ENCODE peak calls at places on chromosomes 13 and 19, in ten cellular contexts. One of them, this sample, is unnamed.

GRCh38 chr19:55647732-55648656 is at the start of gene CCDC106:
- DNase-seq in neural progenitor cell: peak; percentile 90
- DNase-seq in HAP-1: peak; percentile 88
- DNase-seq in A172: no peak
- DNase-seq in lung microvascular endothelial cell: peak; percentile 70
- DNase-seq in heart left ventricle: peak; percentile 79
- DNase-seq in effector CD4-positive, alpha-beta T cell: no peak
- DNase-seq in activated CD4-positive, alpha-beta T cell treated with anti-CD3 and anti-CD28 coated beads, Interleukin-2, amount 50 U/mL, for 48 hours: peak; percentile 40
- DNase-seq in IMR-90: peak; percentile 68
- DNase-seq in Right ventricle myocardium superior: peak; percentile 80
- DNase-seq in this sample: no peak

GRCh38 chr19:47123406-47123805 is 7.2 kb upstream of the SAE1 start:
- DNase-seq in HAP-1: no peak
- DNase-seq in lung microvascular endothelial cell: no peak
- DNase-seq in IMR-90: no peak
- DNase-seq in A172: no peak
- DNase-seq in heart left ventricle: no peak
- DNase-seq in effector CD4-positive, alpha-beta T cell: no peak
- DNase-seq in Right ventricle myocardium superior: no peak
- DNase-seq in activated CD4-positive, alpha-beta T cell treated with anti-CD3 and anti-CD28 coated beads, Interleukin-2, amount 50 U/mL, for 48 hours: no peak
- DNase-seq in neural progenitor cell: no peak
- DNase-seq in this sample: no peak

GRCh38 chr13:96540656-96541055 is 450.7 kb downstream of the HS6ST3 start:
- DNase-seq in HAP-1: no peak
- DNase-seq in IMR-90: no peak
- DNase-seq in lung microvascular endothelial cell: no peak
- DNase-seq in effector CD4-positive, alpha-beta T cell: no peak
- DNase-seq in activated CD4-positive, alpha-beta T cell treated with anti-CD3 and anti-CD28 coated beads, Interleukin-2, amount 50 U/mL, for 48 hours: no peak
- DNase-seq in A172: no peak
- DNase-seq in heart left ventricle: no peak
- DNase-seq in Right ventricle myocardium superior: no peak
- DNase-seq in neural progenitor cell: no peak
- DNase-seq in this sample: no peak

GRCh38 chr19:58154287-58154678 is 3.7 kb upstream of the ZNF329 start:
- DNase-seq in A172: no peak
- DNase-seq in HAP-1: no peak
- DNase-seq in Right ventricle myocardium superior: peak; percentile 69
- DNase-seq in activated CD4-positive, alpha-beta T cell treated with anti-CD3 and anti-CD28 coated beads, Interleukin-2, amount 50 U/mL, for 48 hours: no peak
- DNase-seq in effector CD4-positive, alpha-beta T cell: no peak
- DNase-seq in heart left ventricle: peak; percentile 41
- DNase-seq in lung microvascular endothelial cell: peak; percentile 41
- DNase-seq in IMR-90: peak; percentile 24
- DNase-seq in neural progenitor cell: peak; percentile 62
- DNase-seq in this sample: no peak

GRCh38 chr13:79477968-79478367 is 3.0 kb upstream of the NDFIP2 start:
- DNase-seq in lung microvascular endothelial cell: no peak
- DNase-seq in activated CD4-positive, alpha-beta T cell treated with anti-CD3 and anti-CD28 coated beads, Interleukin-2, amount 50 U/mL, for 48 hours: no peak
- DNase-seq in heart left ventricle: peak; percentile 54
- DNase-seq in effector CD4-positive, alpha-beta T cell: no peak
- DNase-seq in A172: no peak
- DNase-seq in HAP-1: no peak
- DNase-seq in neural progenitor cell: peak; percentile 59
- DNase-seq in Right ventricle myocardium superior: peak; percentile 62
- DNase-seq in IMR-90: no peak
- DNase-seq in this sample: peak; percentile 62

GRCh38 chr13:51821666-51822065 is 17.7 kb upstream of the DHRS12 start:
- DNase-seq in activated CD4-positive, alpha-beta T cell treated with anti-CD3 and anti-CD28 coated beads, Interleukin-2, amount 50 U/mL, for 48 hours: no peak
- DNase-seq in A172: no peak
- DNase-seq in IMR-90: no peak
- DNase-seq in neural progenitor cell: no peak
- DNase-seq in lung microvascular endothelial cell: no peak
- DNase-seq in HAP-1: no peak
- DNase-seq in heart left ventricle: no peak
- DNase-seq in effector CD4-positive, alpha-beta T cell: no peak
- DNase-seq in Right ventricle myocardium superior: no peak
- DNase-seq in this sample: no peak

GRCh38 chr19:49590971-49591730 is at the start of gene PRR12:
- DNase-seq in A172: peak; percentile 64
- DNase-seq in HAP-1: peak; percentile 82
- DNase-seq in effector CD4-positive, alpha-beta T cell: peak; percentile 65
- DNase-seq in IMR-90: peak; percentile 67
- DNase-seq in lung microvascular endothelial cell: peak; percentile 74
- DNase-seq in activated CD4-positive, alpha-beta T cell treated with anti-CD3 and anti-CD28 coated beads, Interleukin-2, amount 50 U/mL, for 48 hours: peak; percentile 72
- DNase-seq in Right ventricle myocardium superior: peak; percentile 72
- DNase-seq in heart left ventricle: peak; percentile 74
- DNase-seq in neural progenitor cell: peak; percentile 88
- DNase-seq in this sample: peak; percentile 75

GRCh38 chr19:51250786-51251452 is at the start of gene SIGLECL1:
- DNase-seq in lung microvascular endothelial cell: no peak
- DNase-seq in neural progenitor cell: no peak
- DNase-seq in activated CD4-positive, alpha-beta T cell treated with anti-CD3 and anti-CD28 coated beads, Interleukin-2, amount 50 U/mL, for 48 hours: no peak
- DNase-seq in Right ventricle myocardium superior: no peak
- DNase-seq in heart left ventricle: no peak
- DNase-seq in A172: no peak
- DNase-seq in IMR-90: no peak
- DNase-seq in effector CD4-positive, alpha-beta T cell: no peak
- DNase-seq in HAP-1: no peak
- DNase-seq in this sample: no peak

GRCh38 chr19:55594996-55595530 is 4.3 kb downstream of the FIZ1 start:
- DNase-seq in effector CD4-positive, alpha-beta T cell: no peak
- DNase-seq in neural progenitor cell: no peak
- DNase-seq in lung microvascular endothelial cell: no peak
- DNase-seq in HAP-1: no peak
- DNase-seq in heart left ventricle: no peak
- DNase-seq in A172: no peak
- DNase-seq in IMR-90: no peak
- DNase-seq in activated CD4-positive, alpha-beta T cell treated with anti-CD3 and anti-CD28 coated beads, Interleukin-2, amount 50 U/mL, for 48 hours: no peak
- DNase-seq in Right ventricle myocardium superior: peak; percentile 2
- DNase-seq in this sample: no peak

GRCh38 chr13:80359459-80360297 is 18.8 kb upstream of the SPRY2 start:
- DNase-seq in neural progenitor cell: peak; percentile 95
- DNase-seq in activated CD4-positive, alpha-beta T cell treated with anti-CD3 and anti-CD28 coated beads, Interleukin-2, amount 50 U/mL, for 48 hours: no peak
- DNase-seq in IMR-90: no peak
- DNase-seq in A172: no peak
- DNase-seq in effector CD4-positive, alpha-beta T cell: no peak
- DNase-seq in HAP-1: peak; percentile 68
- DNase-seq in lung microvascular endothelial cell: peak; percentile 75
- DNase-seq in heart left ventricle: no peak
- DNase-seq in Right ventricle myocardium superior: no peak
- DNase-seq in this sample: no peak

GRCh38 chr13:78102121-78102677 is 183.6 kb upstream of the EDNRB start:
- DNase-seq in lung microvascular endothelial cell: peak; percentile 63
- DNase-seq in heart left ventricle: peak; percentile 26
- DNase-seq in activated CD4-positive, alpha-beta T cell treated with anti-CD3 and anti-CD28 coated beads, Interleukin-2, amount 50 U/mL, for 48 hours: no peak
- DNase-seq in neural progenitor cell: no peak
- DNase-seq in HAP-1: no peak
- DNase-seq in effector CD4-positive, alpha-beta T cell: no peak
- DNase-seq in Right ventricle myocardium superior: peak; percentile 49
- DNase-seq in A172: peak; percentile 46
- DNase-seq in IMR-90: peak; percentile 52
- DNase-seq in this sample: no peak

GRCh38 chr13:74443623-74444022 is 309.4 kb upstream of the KLF12 start:
- DNase-seq in neural progenitor cell: no peak
- DNase-seq in effector CD4-positive, alpha-beta T cell: no peak
- DNase-seq in IMR-90: peak; percentile 85
- DNase-seq in heart left ventricle: no peak
- DNase-seq in HAP-1: no peak
- DNase-seq in Right ventricle myocardium superior: no peak
- DNase-seq in activated CD4-positive, alpha-beta T cell treated with anti-CD3 and anti-CD28 coated beads, Interleukin-2, amount 50 U/mL, for 48 hours: no peak
- DNase-seq in A172: peak; percentile 70
- DNase-seq in lung microvascular endothelial cell: peak; percentile 11
- DNase-seq in this sample: no peak